ENCODE peak calls at places on chromosomes 12 and 14, in four cellular contexts. One of them, this sample, is unnamed. For H3K4me1, the result is how much of the 10 kb centered on the place peaks cover.

GRCh38 chr12:65313704-65314317 is 35.3 kb downstream of the MSRB3 start:
- DNase-seq in HCT116: peak
- DNase-seq in mesenchymal stem cell: peak
- DNase-seq in fibroblast of lung: peak
- DNase-seq in this sample: no peak

GRCh38 chr14:102805454-102805891 is 28.2 kb downstream of the TRAF3 start:
- DNase-seq in mesenchymal stem cell: peak
- DNase-seq in fibroblast of lung: no peak
- DNase-seq in HCT116: peak
- DNase-seq in this sample: no peak

GRCh38 chr12:45718306-45718705 is 11.2 kb upstream of the ARID2 start:
- DNase-seq in fibroblast of lung: no peak
- DNase-seq in HCT116: no peak
- DNase-seq in mesenchymal stem cell: no peak
- DNase-seq in this sample: no peak

GRCh38 chr14:103130965-103131364 is 7.7 kb downstream of the TNFAIP2 start:
- DNase-seq in fibroblast of lung: peak
- DNase-seq in HCT116: no peak
- DNase-seq in mesenchymal stem cell: no peak
- DNase-seq in this sample: no peak

GRCh38 chr12:67720383-67720856 is 71.9 kb downstream of the DYRK2 start:
- DNase-seq in HCT116: no peak
- DNase-seq in mesenchymal stem cell: peak
- DNase-seq in fibroblast of lung: peak
- DNase-seq in this sample: no peak

GRCh38 chr14:54699087-54699530 is 132.2 kb downstream of the SAMD4A start:
- DNase-seq in mesenchymal stem cell: peak
- DNase-seq in fibroblast of lung: no peak
- DNase-seq in HCT116: no peak
- DNase-seq in this sample: no peak

GRCh38 chr12:116408489-116409217 is 131.2 kb upstream of the MED13L start:
- DNase-seq in fibroblast of lung: no peak
- DNase-seq in mesenchymal stem cell: no peak
- DNase-seq in HCT116: no peak
- DNase-seq in this sample: no peak

GRCh38 chr12:123472438-123472849 is 14.5 kb downstream of the SNRNP35 start:
- DNase-seq in fibroblast of lung: no peak
- DNase-seq in HCT116: no peak
- DNase-seq in mesenchymal stem cell: no peak
- DNase-seq in this sample: no peak

GRCh38 chr14:91374287-91374880 is 43.2 kb downstream of the CCDC88C start:
- DNase-seq in HCT116: no peak
- DNase-seq in mesenchymal stem cell: no peak
- DNase-seq in fibroblast of lung: no peak
- DNase-seq in this sample: no peak

GRCh38 chr12:1579626-1580025 is 14.8 kb downstream of the FBXL14 start:
- DNase-seq in HCT116: no peak
- DNase-seq in mesenchymal stem cell: no peak
- DNase-seq in fibroblast of lung: no peak
- DNase-seq in this sample: no peak

GRCh38 chr14:33957993-33958392 is 7.1 kb upstream of the EGLN3 start:
- DNase-seq in mesenchymal stem cell: no peak
- DNase-seq in HCT116: no peak
- DNase-seq in fibroblast of lung: no peak
- DNase-seq in this sample: no peak

GRCh38 chr12:19010087-19010486 is 119.4 kb upstream of the PLEKHA5 start:
- DNase-seq in fibroblast of lung: no peak
- DNase-seq in mesenchymal stem cell: no peak
- DNase-seq in HCT116: no peak
- DNase-seq in this sample: no peak

GRCh38 chr12:94725375-94726168 is 75.2 kb upstream of the TMCC3 start:
- DNase-seq in mesenchymal stem cell: peak
- DNase-seq in fibroblast of lung: peak
- DNase-seq in HCT116: peak
- DNase-seq in this sample: no peak

GRCh38 chr14:35335388-35336092 is 43.4 kb downstream of the PSMA6 start:
- DNase-seq in fibroblast of lung: peak
- DNase-seq in HCT116: no peak
- DNase-seq in mesenchymal stem cell: peak
- DNase-seq in this sample: no peak

GRCh38 chr12:67074072-67074471 is 195.1 kb upstream of the CAND1 start:
- DNase-seq in fibroblast of lung: no peak
- DNase-seq in mesenchymal stem cell: no peak
- DNase-seq in HCT116: no peak
- DNase-seq in this sample: no peak

GRCh38 chr14:104794099-104794498 is 1.4 kb downstream of the AKT1 start:
- DNase-seq in mesenchymal stem cell: peak
- DNase-seq in HCT116: no peak
- DNase-seq in fibroblast of lung: peak
- DNase-seq in this sample: peak

GRCh38 chr12:2877959-2878732 is 1.1 kb downstream of the RHNO1 start:
- DNase-seq in fibroblast of lung: peak
- DNase-seq in HCT116: no peak
- DNase-seq in mesenchymal stem cell: peak
- DNase-seq in this sample: no peak

GRCh38 chr12:7716391-7716790 is 5.2 kb downstream of the DPPA3 start:
- DNase-seq in fibroblast of lung: no peak
- DNase-seq in mesenchymal stem cell: no peak
- DNase-seq in HCT116: peak
- DNase-seq in this sample: no peak

GRCh38 chr12:65278576-65279386 is at the start of gene MSRB3:
- DNase-seq in fibroblast of lung: peak
- DNase-seq in HCT116: peak
- DNase-seq in mesenchymal stem cell: peak
- DNase-seq in this sample: no peak

GRCh38 chr12:106170285-106170684 is 31.5 kb upstream of the NUAK1 start:
- DNase-seq in mesenchymal stem cell: peak
- DNase-seq in fibroblast of lung: peak
- DNase-seq in HCT116: no peak
- DNase-seq in this sample: peak

GRCh38 chr12:131040491-131040890 is 86.8 kb downstream of the ADGRD1 start:
- DNase-seq in HCT116: no peak
- DNase-seq in fibroblast of lung: no peak
- DNase-seq in mesenchymal stem cell: no peak
- DNase-seq in this sample: no peak

GRCh38 chr14:70882771-70883492 is 24.3 kb upstream of the PCNX1 start:
- DNase-seq in HCT116: no peak
- DNase-seq in fibroblast of lung: peak
- DNase-seq in mesenchymal stem cell: peak
- DNase-seq in this sample: no peak

GRCh38 chr14:100246136-100246535 is 7.2 kb downstream of the YY1 start:
- DNase-seq in HCT116: no peak
- DNase-seq in fibroblast of lung: no peak
- DNase-seq in mesenchymal stem cell: no peak
- DNase-seq in this sample: no peak
- H3K4me1 ChIP-seq in HCT116: under half
- H3K4me1 ChIP-seq in fibroblast of lung: under half
- H3K4me1 ChIP-seq in mesenchymal stem cell: under half
- H3K4me1 ChIP-seq in this sample: under half

DNA sequence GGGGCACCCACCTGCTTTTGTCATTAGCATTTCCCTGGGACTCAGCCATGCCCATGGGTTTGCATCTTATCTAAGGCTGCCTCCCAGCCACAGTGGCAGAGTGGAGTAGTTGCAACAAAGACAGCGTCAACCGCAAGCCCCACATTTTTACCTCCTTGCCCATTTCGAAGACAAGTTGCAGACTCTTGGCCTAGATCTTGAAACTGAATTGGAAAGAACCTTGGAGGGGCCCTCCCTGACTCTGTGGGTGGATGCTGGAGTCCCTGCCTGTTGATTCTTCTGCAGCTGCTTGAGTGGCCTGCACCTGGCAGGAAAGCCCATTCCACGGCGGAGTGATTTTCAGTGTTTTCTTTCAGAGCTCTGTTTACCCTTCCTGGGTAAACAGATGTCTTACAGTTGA is 309.0 kb downstream of the VRK1 start:
- DNase-seq in mesenchymal stem cell: no peak
- DNase-seq in fibroblast of lung: no peak
- DNase-seq in HCT116: no peak
- DNase-seq in this sample: no peak
- H2AFZ ChIP-seq in mesenchymal stem cell: no peak
- H2AFZ ChIP-seq in fibroblast of lung: no peak
- H2AFZ ChIP-seq in HCT116: no peak
- H2AFZ ChIP-seq in this sample: no peak

GRCh38 chr14:64200170-64200569 is 94.0 kb downstream of the ESR2 start:
- DNase-seq in mesenchymal stem cell: peak
- DNase-seq in HCT116: no peak
- DNase-seq in fibroblast of lung: no peak
- DNase-seq in this sample: no peak
- H3K4me1 ChIP-seq in mesenchymal stem cell: under half
- H3K4me1 ChIP-seq in HCT116: under half
- H3K4me1 ChIP-seq in fibroblast of lung: under half
- H3K4me1 ChIP-seq in this sample: under half

DNA sequence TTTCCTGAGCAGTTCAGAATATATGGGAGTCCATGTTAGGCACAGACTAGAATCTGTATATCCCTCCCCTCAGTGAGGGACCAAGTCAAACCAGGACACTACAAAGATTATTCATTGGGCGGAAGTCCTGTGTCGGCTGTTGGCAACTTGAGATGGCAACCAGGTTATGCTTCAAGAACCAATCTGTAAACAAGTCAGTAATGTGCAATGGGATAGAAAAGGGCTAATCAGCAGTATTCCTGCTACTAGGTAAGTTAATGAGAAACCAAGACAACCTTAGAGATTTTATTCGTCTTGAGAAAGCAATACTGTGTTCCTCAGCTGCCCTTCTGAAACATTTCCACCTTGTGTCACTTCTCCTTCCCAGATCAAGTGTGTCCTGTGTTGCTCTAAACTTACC is 26.4 kb downstream of the ARG2 start:
- DNase-seq in fibroblast of lung: no peak
- DNase-seq in HCT116: no peak
- DNase-seq in mesenchymal stem cell: no peak
- DNase-seq in this sample: no peak
- H2AFZ ChIP-seq in fibroblast of lung: no peak
- H2AFZ ChIP-seq in HCT116: no peak
- H2AFZ ChIP-seq in mesenchymal stem cell: no peak
- H2AFZ ChIP-seq in this sample: no peak

DNA sequence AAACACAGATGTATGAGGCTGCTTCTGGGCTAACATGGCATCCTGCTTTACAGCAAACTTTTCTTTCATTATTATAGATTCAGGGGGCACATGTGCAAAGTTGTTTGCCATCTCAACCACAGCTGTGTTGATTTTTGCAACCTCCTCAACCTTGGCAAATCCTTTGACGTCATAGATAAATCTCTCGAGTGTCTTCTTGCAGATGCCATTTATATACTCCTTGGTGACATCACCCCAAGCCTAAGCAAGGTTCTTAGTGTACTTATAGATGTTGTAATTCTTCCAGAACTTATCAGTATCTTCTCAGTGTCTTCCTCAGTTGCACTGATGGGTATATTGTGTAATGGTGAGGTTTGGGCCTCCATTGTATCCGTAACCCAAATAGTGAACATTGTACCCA is 135.4 kb upstream of the RPH3A start:
- DNase-seq in fibroblast of lung: no peak
- DNase-seq in mesenchymal stem cell: no peak
- DNase-seq in HCT116: no peak
- DNase-seq in this sample: no peak
- H3K4me1 ChIP-seq in fibroblast of lung: under half
- H3K4me1 ChIP-seq in mesenchymal stem cell: under half
- H3K4me1 ChIP-seq in HCT116: under half
- H3K4me1 ChIP-seq in this sample: under half

GRCh38 chr14:23076785-23077408 is 18.0 kb downstream of the ACIN1 start:
- DNase-seq in HCT116: no peak
- DNase-seq in fibroblast of lung: peak
- DNase-seq in mesenchymal stem cell: peak
- DNase-seq in this sample: no peak

GRCh38 chr14:23080474-23080873 is 14.5 kb downstream of the ACIN1 start:
- DNase-seq in fibroblast of lung: no peak
- DNase-seq in mesenchymal stem cell: no peak
- DNase-seq in HCT116: no peak
- DNase-seq in this sample: no peak

GRCh38 chr14:23077962-23078361 is 17.0 kb downstream of the ACIN1 start:
- DNase-seq in HCT116: no peak
- DNase-seq in fibroblast of lung: no peak
- DNase-seq in mesenchymal stem cell: no peak
- DNase-seq in this sample: no peak

GRCh38 chr14:23078692-23079116 is 16.2 kb downstream of the ACIN1 start:
- DNase-seq in fibroblast of lung: peak
- DNase-seq in mesenchymal stem cell: peak
- DNase-seq in HCT116: no peak
- DNase-seq in this sample: no peak

GRCh38 chr14:23079716-23080115 is 15.2 kb downstream of the ACIN1 start:
- DNase-seq in mesenchymal stem cell: no peak
- DNase-seq in HCT116: no peak
- DNase-seq in fibroblast of lung: no peak
- DNase-seq in this sample: no peak
- H2AFZ ChIP-seq in mesenchymal stem cell: no peak
- H2AFZ ChIP-seq in HCT116: no peak
- H2AFZ ChIP-seq in fibroblast of lung: no peak
- H2AFZ ChIP-seq in this sample: no peak

GRCh38 chr12:49263400-49263763 is 1.5 kb upstream of the TUBA1C start:
- DNase-seq in mesenchymal stem cell: no peak
- DNase-seq in fibroblast of lung: no peak
- DNase-seq in HCT116: no peak
- DNase-seq in this sample: no peak
- H3K4me1 ChIP-seq in mesenchymal stem cell: under half
- H3K4me1 ChIP-seq in fibroblast of lung: under half
- H3K4me1 ChIP-seq in HCT116: under half
- H3K4me1 ChIP-seq in this sample: half or more